ENCODE peak calls at places on chromosomes 13 and 19, in eight cellular contexts. F is EH, J is fibroblast of mammary gland, W is progenitor cell of endocrine pancreas, I is sciatic nerve, B is cardiac muscle cell, Y is psoas muscle, T is neural crest cell. H is an unnamed sample.

GRCh38 chr13:33284016-33284415 is 1.5 kb downstream of the STARD13 start:
- DNase-seq in Y (no peak), F (peak; percentile 57), J (peak; percentile 64), I (no peak), W (no peak), B (peak; percentile 48), T (no peak), H (no peak)

GRCh38 chr13:19181021-19181620 is 503 bp downstream of the TUBA3C start:
- DNase-seq in J (no peak), W (no peak), Y (no peak), F (no peak), T (no peak), B (no peak), I (peak; percentile 31), H (no peak)

GRCh38 chr13:110057052-110057451 is 249.9 kb downstream of the COL4A1 start:
- DNase-seq in J (no peak), F (no peak), B (no peak), Y (no peak), T (no peak), W (no peak), I (no peak), H (no peak)

GRCh38 chr13:26457212-26457611 is 100.3 kb upstream of the WASF3 start:
- DNase-seq in F (peak; percentile 78), I (no peak), T (no peak), Y (no peak), W (no peak), J (no peak), B (no peak), H (no peak)

GRCh38 chr19:30666301-30666803 is 294.2 kb downstream of the ZNF536 start:
- DNase-seq in T (peak; percentile 78), F (peak; percentile 30), J (peak; percentile 20), B (peak; percentile 36), Y (peak; percentile 42), I (peak; percentile 80), W (peak; percentile 60), H (peak; percentile 74)

GRCh38 chr13:83216521-83217245 is 665.6 kb downstream of the SLITRK1 start:
- DNase-seq in I (no peak), J (no peak), Y (no peak), B (no peak), T (no peak), F (peak; percentile 60), W (no peak), H (no peak)

GRCh38 chr19:16200038-16200775 is 2.5 kb downstream of the AP1M1 start:
- DNase-seq in B (peak; percentile 80), I (peak; percentile 56), J (peak; percentile 74), Y (peak; percentile 57), W (no peak), T (no peak), F (peak; percentile 23), H (no peak)

GRCh38 chr13:46614582-46614981 is 61.6 kb downstream of the LRCH1 start:
- DNase-seq in W (no peak), B (peak; percentile 88), I (no peak), F (no peak), T (no peak), Y (no peak), J (peak; percentile 91), H (no peak)

GRCh38 chr13:98508280-98509074 is 68.4 kb downstream of the STK24 start:
- DNase-seq in T (no peak), I (no peak), F (peak; percentile 86), Y (no peak), J (peak; percentile 80), W (no peak), B (peak; percentile 71), H (no peak)

GRCh38 chr19:5289060-5289990 is 51.3 kb downstream of the PTPRS start:
- DNase-seq in T (no peak), W (no peak), B (no peak), I (no peak), F (no peak), Y (no peak), J (no peak), H (no peak)

GRCh38 chr13:33262997-33263396 is 22.6 kb downstream of the STARD13 start:
- DNase-seq in F (peak; percentile 34), J (no peak), B (no peak), T (no peak), W (no peak), I (no peak), Y (no peak), H (no peak)

GRCh38 chr13:100815476-100816046 is 141.0 kb upstream of the TMTC4 start:
- DNase-seq in J (no peak), T (no peak), I (no peak), Y (no peak), B (no peak), W (no peak), F (no peak), H (no peak)

GRCh38 chr13:26280295-26280694 is 26.4 kb downstream of the CDK8 start:
- DNase-seq in W (no peak), B (peak; percentile 9), F (peak; percentile 92), I (no peak), Y (no peak), J (peak; percentile 47), T (no peak), H (no peak)

GRCh38 chr13:65638572-65639168 is 1591.5 kb downstream of the PCDH9 start:
- DNase-seq in Y (no peak), B (peak; percentile 79), T (peak; percentile 9), J (peak; percentile 65), I (no peak), W (no peak), F (peak; percentile 57), H (no peak)

GRCh38 chr13:42232671-42233070 is 39.3 kb upstream of the AKAP11 start:
- DNase-seq in J (no peak), F (no peak), W (no peak), I (no peak), T (no peak), B (no peak), Y (no peak), H (no peak)